ENCODE peak calls at places on chromosomes 4 and X, in nine cellular contexts. E, D, J, H, K, Z, L, W and Q are unnamed samples.
A peak's percentile ranks its signal among the peaks of the same experiment; 100 is the strongest.

GRCh38 chr4:146107587-146107986 is 67.9 kb upstream of the LSM6 start:
- DNase-seq in L (no peak), K (no peak), E (no peak), H (no peak), W (no peak), J (no peak), D (no peak), Z (no peak), Q (no peak)

GRCh38 chr4:152462715-152463114 is 73.2 kb downstream of the FBXW7 start:
- DNase-seq in W (no peak), D (peak; percentile 23), J (peak; percentile 35), H (no peak), Z (no peak), K (no peak), L (no peak), E (no peak), Q (no peak)

GRCh38 chr4:23706972-23707676 is 182.7 kb downstream of the PPARGC1A start:
- DNase-seq in E (no peak), L (no peak), W (no peak), D (no peak), H (no peak), J (no peak), Z (no peak), K (no peak), Q (no peak)

GRCh38 chrX:44506688-44507087 is 36.0 kb downstream of the FUNDC1 start:
- DNase-seq in H (no peak), L (no peak), Z (no peak), J (no peak), E (no peak), D (no peak), W (no peak), K (no peak), Q (no peak)

GRCh38 chrX:97860206-97860605 is 976.5 kb downstream of the RPA4 start:
- DNase-seq in E (no peak), H (no peak), J (no peak), D (peak; percentile 54), L (peak; percentile 29), Z (no peak), K (no peak), W (no peak), Q (no peak)

GRCh38 chrX:39140581-39140980 is 339.3 kb downstream of the MID1IP1 start:
- DNase-seq in Z (no peak), J (no peak), H (no peak), W (no peak), K (peak; percentile 15), D (no peak), L (no peak), E (no peak), Q (no peak)

GRCh38 chr4:139191373-139191772 is 14.4 kb upstream of the ELF2 start:
- DNase-seq in L (no peak), D (no peak), W (no peak), E (no peak), K (no peak), J (peak; percentile 35), Z (no peak), H (no peak), Q (no peak)

GRCh38 chrX:29257516-29257915 is 670.3 kb downstream of the IL1RAPL1 start:
- DNase-seq in H (no peak), K (no peak), E (no peak), W (no peak), L (peak; percentile 6), J (peak; percentile 70), D (no peak), Z (no peak), Q (no peak)

GRCh38 chrX:113741744-113742143 is 842.1 kb upstream of the HTR2C start:
- DNase-seq in D (peak; percentile 33), K (no peak), H (peak; percentile 45), L (no peak), E (no peak), W (no peak), J (peak; percentile 68), Z (no peak), Q (no peak)

GRCh38 chr4:84952004-84952403 is 14.5 kb downstream of the WDFY3 start:
- DNase-seq in D (peak; percentile 65), H (no peak), E (no peak), Z (no peak), J (peak; percentile 29), K (no peak), L (no peak), W (no peak), Q (no peak)

GRCh38 chr4:74098628-74098995 is 383 bp downstream of the CXCL2 start:
- DNase-seq in H (no peak), K (peak; percentile 18), D (peak; percentile 62), J (peak; percentile 44), W (peak; percentile 70), Z (no peak), L (no peak), E (peak; percentile 23), Q (no peak)

GRCh38 chr4:1603413-1604135 is 80.5 kb downstream of the FAM53A start:
- DNase-seq in L (no peak), K (no peak), J (no peak), Z (peak; percentile 50), D (no peak), H (no peak), W (no peak), E (no peak), Q (no peak)

GRCh38 chr4:118237531-118237930 is 115.3 kb downstream of the PRSS12 start:
- DNase-seq in K (no peak), E (no peak), W (no peak), Z (no peak), D (no peak), H (no peak), J (no peak), L (no peak), Q (no peak)

GRCh38 chr4:147366164-147366563 is 114.7 kb upstream of the EDNRA start:
- DNase-seq in W (no peak), E (no peak), J (no peak), K (no peak), H (no peak), Z (no peak), D (no peak), L (no peak), Q (no peak)

GRCh38 chr4:9970399-9971011 is 50.8 kb downstream of the SLC2A9 start:
- DNase-seq in L (no peak), E (peak; percentile 39), W (no peak), K (no peak), J (no peak), H (peak; percentile 56), Z (no peak), D (no peak), Q (no peak)

GRCh38 chr4:6965329-6965728 is 55.7 kb downstream of the TBC1D14 start:
- DNase-seq in D (no peak), E (no peak), L (no peak), H (no peak), J (no peak), K (no peak), W (no peak), Z (no peak), Q (no peak)

GRCh38 chr4:6969826-6970800 is 60.5 kb downstream of the TBC1D14 start:
- DNase-seq in E (no peak), Z (no peak), K (no peak), L (no peak), D (no peak), H (no peak), W (no peak), J (no peak), Q (no peak)

GRCh38 chr4:6971536-6972374 is 62.1 kb downstream of the TBC1D14 start:
- DNase-seq in H (no peak), E (no peak), W (no peak), D (no peak), L (no peak), K (peak; percentile 44), Z (no peak), J (no peak), Q (no peak)

GRCh38 chr4:6968496-6968895 is 58.9 kb downstream of the TBC1D14 start:
- DNase-seq in H (no peak), Z (no peak), E (no peak), W (no peak), L (no peak), J (no peak), D (no peak), K (no peak), Q (no peak)

GRCh38 chr4:6967846-6968340 is 58.3 kb downstream of the TBC1D14 start:
- DNase-seq in K (no peak), E (no peak), H (no peak), L (no peak), D (no peak), Z (no peak), J (no peak), W (no peak), Q (no peak)
- H3K27ac ChIP-seq in K (no peak overlapping the region), E (no peak overlapping the region), H (no peak overlapping the region), L (no peak overlapping the region), D (no peak overlapping the region), Z (no peak overlapping the region), J (no peak overlapping the region), W (no peak overlapping the region), Q (no peak overlapping the region)

GRCh38 chrX:40151211-40152172 is 53.7 kb upstream of the BCOR start:
- DNase-seq in Z (peak; percentile 66), L (no peak), E (no peak), K (no peak), H (no peak), W (no peak), J (no peak), D (peak; percentile 69), Q (no peak)
- H3K27ac ChIP-seq in Z (no peak overlapping the region), L (no peak overlapping the region), E (peak overlapping the region; percentile 6), K (peak overlapping the region; percentile 90), H (no peak overlapping the region), W (peak overlapping the region; percentile 67), J (no peak overlapping the region), D (no peak overlapping the region), Q (no peak overlapping the region)

DNA sequence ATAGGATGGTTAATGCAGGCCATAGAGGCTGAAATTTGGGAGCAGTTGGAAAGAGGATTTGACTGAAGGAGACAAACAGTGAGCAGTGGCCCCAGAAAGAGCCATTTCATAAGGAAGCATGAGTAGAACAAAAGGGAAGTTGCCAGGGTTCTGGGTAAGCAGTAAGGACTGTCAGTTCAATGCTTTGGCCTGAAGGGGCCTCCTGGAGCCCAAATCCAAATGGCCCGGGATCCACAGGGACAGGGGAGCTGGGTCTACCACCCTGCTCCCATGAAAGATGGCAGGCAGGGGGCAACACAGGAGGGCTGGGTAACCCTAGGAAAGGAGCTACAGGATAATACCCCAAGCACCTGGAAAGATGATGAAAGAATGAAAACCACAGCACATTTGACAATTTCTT is 4.1 kb upstream of the INTS6L start:
- DNase-seq in D (no peak), Z (no peak), K (no peak), J (no peak), W (no peak), L (no peak), H (peak; percentile 51), E (no peak), Q (no peak)
- H3K27ac ChIP-seq in D (no peak overlapping the region), Z (no peak overlapping the region), K (no peak overlapping the region), J (no peak overlapping the region), W (no peak overlapping the region), L (no peak overlapping the region), H (no peak overlapping the region), E (no peak overlapping the region), Q (no peak overlapping the region)

GRCh38 chr4:70936200-70936787 is 34.1 kb downstream of the MOB1B start:
- DNase-seq in H (no peak), L (no peak), E (no peak), J (no peak), K (no peak), W (no peak), Z (no peak), D (no peak), Q (no peak)
- H3K27ac ChIP-seq in H (no peak overlapping the region), L (peak overlapping the region; percentile 0), E (no peak overlapping the region), J (no peak overlapping the region), K (no peak overlapping the region), W (no peak overlapping the region), Z (no peak overlapping the region), D (peak overlapping the region; percentile 31), Q (no peak overlapping the region)